ENCODE peak calls at places on chromosomes 16 and 17, in five cellular contexts. Z, U, Y, J and K are unnamed samples.

GRCh38 chr17:44536090-44536960 is 21.0 kb upstream of the FZD2 start:
- DNase-seq in Z (no peak), U (no peak), Y (no peak), J (no peak), K (no peak)

GRCh38 chr17:28008526-28008925 is 34.0 kb upstream of the NLK start:
- DNase-seq in Z (peak), U (no peak), Y (no peak), J (no peak), K (no peak)

GRCh38 chr17:16997514-16998429 is 25.9 kb upstream of the TNFRSF13B start:
- DNase-seq in Z (peak), U (no peak), Y (no peak), J (no peak), K (no peak)

GRCh38 chr17:66580601-66581385 is 254.1 kb upstream of the CACNG5 start:
- DNase-seq in Z (no peak), U (no peak), Y (no peak), J (no peak), K (no peak)

GRCh38 chr16:17275076-17275732 is 195.6 kb downstream of the XYLT1 start:
- DNase-seq in Z (peak), U (no peak), Y (peak), J (peak), K (no peak)

GRCh38 chr16:48232459-48233040 is 11.6 kb upstream of the LONP2 start:
- DNase-seq in Z (no peak), U (no peak), Y (no peak), J (no peak), K (no peak)

GRCh38 chr17:42436401-42436800 is 13.3 kb upstream of the CAVIN1 start:
- DNase-seq in Z (no peak), U (no peak), Y (no peak), J (no peak), K (no peak)

GRCh38 chr16:69188716-69189115 is 1.8 kb downstream of the SNTB2 start:
- DNase-seq in Z (no peak), U (no peak), Y (no peak), J (no peak), K (no peak)

GRCh38 chr16:84839956-84840355 is 20.2 kb downstream of the CRISPLD2 start:
- DNase-seq in Z (peak), U (no peak), Y (no peak), J (no peak), K (no peak)

GRCh38 chr16:21222495-21223337 is 10.8 kb upstream of the ANKS4B start:
- DNase-seq in Z (no peak), U (no peak), Y (no peak), J (no peak), K (no peak)

GRCh38 chr17:4796550-4796915 is 569 bp downstream of the PSMB6 start:
- DNase-seq in Z (peak), U (no peak), Y (no peak), J (peak), K (no peak)

GRCh38 chr16:56317998-56318912 is 107.1 kb downstream of the AMFR start:
- DNase-seq in Z (peak), U (peak), Y (peak), J (peak), K (peak)

GRCh38 chr17:75785016-75785769 is 587 bp downstream of the UNK start:
- DNase-seq in Z (no peak), U (peak), Y (peak), J (peak), K (peak)

GRCh38 chr17:81808778-81809555 is 5.0 kb downstream of the GCGR start:
- DNase-seq in Z (no peak), U (no peak), Y (no peak), J (no peak), K (no peak)

GRCh38 chr16:4403133-4403949 is 13.1 kb downstream of the CORO7 start:
- DNase-seq in Z (no peak), U (no peak), Y (no peak), J (no peak), K (no peak)